ENCODE peak calls at places on chromosome 20, in five cellular contexts. S is adrenal gland, H is left ventricle myocardium inferior, E is A549, T is iPS DF 6.9. I is an unnamed sample. For H3K9me3 and H3K4me1, the result is how much of the 10 kb centered on the place peaks cover.

GRCh38 chr20:47350181-47350550 is 6.3 kb downstream of the ZMYND8 start:
- DNase-seq in S (no peak), H (no peak), E (no peak), T (no peak), I (no peak)

GRCh38 chr20:33539129-33539528 is 49.2 kb downstream of the CBFA2T2 start:
- DNase-seq in S (no peak), H (no peak), E (no peak), T (no peak), I (no peak)

GRCh38 chr20:51510961-51511360 is 31.6 kb downstream of the NFATC2 start:
- DNase-seq in S (no peak), H (no peak), E (no peak), T (no peak), I (no peak)

GRCh38 chr20:47392015-47392720 is 35.7 kb upstream of the ZMYND8 start:
- DNase-seq in S (peak), H (peak), E (peak), T (no peak), I (peak)

GRCh38 chr20:25275813-25276532 is 28.1 kb downstream of the PYGB start:
- DNase-seq in S (peak), H (peak), E (no peak), T (no peak), I (no peak)

GRCh38 chr20:62874745-62875344 is 13.2 kb upstream of the TCFL5 start:
- DNase-seq in S (no peak), H (no peak), E (no peak), T (no peak), I (no peak)

GRCh38 chr20:58892932-58893224 is 40.4 kb downstream of the GNAS start:
- DNase-seq in S (no peak), H (no peak), E (peak), T (no peak), I (no peak)

GRCh38 chr20:4112490-4113420 is 97.4 kb upstream of the RNF24 start:
- DNase-seq in S (peak), H (peak), E (no peak), T (no peak), I (no peak)

GRCh38 chr20:29873946-29874345 is 1383.5 kb upstream of the DEFB115 start:
- DNase-seq in S (peak), H (peak), E (no peak), T (peak), I (peak)

GRCh38 chr20:61257596-61257995 is 5.5 kb downstream of the CDH4 start:
- DNase-seq in S (no peak), H (no peak), E (no peak), T (no peak), I (no peak)

GRCh38 chr20:39676857-39677351 is 714.8 kb downstream of the DHX35 start:
- DNase-seq in S (no peak), H (no peak), E (no peak), T (no peak), I (no peak)

GRCh38 chr20:39669659-39670058 is 707.5 kb downstream of the DHX35 start:
- DNase-seq in S (no peak), H (no peak), E (no peak), T (no peak), I (no peak)

GRCh38 chr20:39676236-39676635 is 714.1 kb downstream of the DHX35 start:
- DNase-seq in S (no peak), H (no peak), E (no peak), T (no peak), I (no peak)

GRCh38 chr20:39674842-39675241 is 712.7 kb downstream of the DHX35 start:
- DNase-seq in S (no peak), H (no peak), E (no peak), T (no peak), I (no peak)

GRCh38 chr20:39670987-39671386 is 708.8 kb downstream of the DHX35 start:
- DNase-seq in S (no peak), H (no peak), E (no peak), T (no peak), I (no peak)
- H3K9me3 ChIP-seq in S (under half), H (under half), E (under half), T (under half), I (under half)

DNA sequence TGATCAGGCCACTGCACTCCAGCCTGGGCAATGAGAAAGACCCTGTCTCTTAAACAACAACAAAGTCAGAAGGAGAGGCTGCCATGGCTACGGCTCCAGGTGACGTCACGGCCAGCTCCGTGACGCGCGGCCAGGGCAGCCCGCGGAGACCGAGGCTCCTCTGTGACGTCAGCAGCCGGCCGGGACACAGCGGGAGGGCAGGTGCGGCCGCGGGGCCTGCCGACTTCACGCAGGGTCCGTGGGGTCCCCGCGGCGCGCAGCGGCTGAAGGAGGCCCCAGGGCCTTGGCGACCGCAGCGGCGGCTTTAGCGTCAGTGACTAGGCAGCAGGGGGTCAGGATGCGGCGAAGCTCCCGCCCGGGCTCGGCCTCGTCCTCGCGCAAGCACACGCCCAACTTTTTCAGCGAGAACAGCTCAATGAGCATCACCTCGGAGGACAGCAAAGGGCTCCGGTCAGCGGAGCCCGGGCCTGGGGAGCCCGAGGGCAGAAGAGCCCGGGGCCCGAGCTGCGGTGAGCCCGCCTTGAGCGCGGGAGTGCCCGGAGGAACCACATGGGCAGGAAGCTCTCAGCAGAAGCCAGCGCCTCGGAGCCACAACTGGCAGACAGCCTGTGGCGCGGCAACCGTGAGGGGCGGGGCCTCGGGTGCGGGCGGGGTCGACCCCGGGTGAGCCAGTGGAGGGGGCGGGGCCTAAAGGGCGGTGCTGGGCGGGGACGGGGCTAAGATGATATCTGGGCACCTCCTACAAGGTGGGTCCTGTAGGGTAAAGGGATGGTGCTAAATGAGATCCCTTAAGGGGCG is at the start of gene SPAG4:
- DNase-seq in S (peak), H (peak), E (peak), T (peak), I (peak)
- H3K4me1 ChIP-seq in S (under half), H (under half), E (under half), T (under half), I (under half)

GRCh38 chr20:41148956-41149355 is 11.6 kb downstream of the PLCG1 start:
- DNase-seq in S (no peak), H (no peak), E (no peak), T (no peak), I (no peak)
- H3K9me3 ChIP-seq in S (under half), H (under half), E (under half), T (under half), I (under half)

GRCh38 chr20:31669876-31670275 is 32.2 kb downstream of the COX4I2 start:
- DNase-seq in S (no peak), H (no peak), E (no peak), T (no peak), I (no peak)
- H3K4me1 ChIP-seq in S (half or more), H (half or more), E (half or more), T (under half), I (under half)

DNA sequence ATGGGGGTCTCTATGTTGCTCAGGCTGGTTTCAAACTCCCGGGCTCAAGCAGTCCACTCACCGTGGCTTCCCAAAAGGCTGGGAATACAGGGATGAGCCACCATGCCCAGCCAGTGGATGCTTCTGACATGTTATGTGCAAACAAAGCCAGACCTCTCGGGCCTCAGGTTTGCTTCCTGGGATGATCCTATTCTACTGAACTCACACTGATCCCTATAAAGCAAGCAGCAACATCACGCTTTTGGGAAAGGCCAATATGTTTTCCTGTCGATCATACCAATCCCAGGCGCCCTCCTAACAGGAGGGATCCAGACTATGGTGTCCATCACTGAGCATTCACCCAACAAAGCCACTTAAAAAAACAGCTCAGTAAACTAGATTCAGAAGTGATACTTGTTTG is 60.2 kb downstream of the CSE1L start:
- DNase-seq in S (no peak), H (no peak), E (no peak), T (no peak), I (no peak)
- H3K9me3 ChIP-seq in S (under half), H (under half), E (under half), T (under half), I (under half)